ENCODE peak calls at places on chromosomes 5 and 9, in seven cellular contexts. O, R, I, X, B, H and V are unnamed samples.

GRCh38 chr5:54442271-54442670 is 13.2 kb upstream of the HSPB3 start:
- DNase-seq in O (no peak), I (no peak), B (no peak), R (no peak), H (no peak), X (no peak), V (no peak)

GRCh38 chr5:73182282-73182681 is 9.3 kb downstream of the TMEM174 start:
- DNase-seq in B (no peak), X (no peak), I (no peak), R (no peak), H (no peak), O (no peak), V (no peak)

GRCh38 chr5:160477266-160477970 is 55.8 kb downstream of the PTTG1 start:
- DNase-seq in X (no peak), H (no peak), B (no peak), O (no peak), R (no peak), I (no peak), V (no peak)

GRCh38 chr9:136711751-136712689 is at the start of gene DIPK1B:
- DNase-seq in I (no peak), X (no peak), H (no peak), B (no peak), O (no peak), R (no peak), V (peak; percentile 58)

GRCh38 chr9:69455311-69455710 is 130.3 kb downstream of the ENTREP1 start:
- DNase-seq in X (no peak), R (no peak), B (no peak), I (no peak), H (no peak), O (no peak), V (no peak)

GRCh38 chr9:101739311-101739710 is 864 bp upstream of the GRIN3A start:
- DNase-seq in R (no peak), O (no peak), H (no peak), B (no peak), X (no peak), I (no peak), V (no peak)

GRCh38 chr9:114231218-114232090 is 76.1 kb downstream of the COL27A1 start:
- DNase-seq in R (no peak), H (no peak), O (no peak), I (no peak), B (no peak), X (no peak), V (peak; percentile 30)

GRCh38 chr9:14027114-14027812 is 286.7 kb downstream of the NFIB start:
- DNase-seq in I (peak; percentile 8), R (no peak), X (peak; percentile 22), H (no peak), O (peak; percentile 79), B (no peak), V (no peak)

GRCh38 chr9:127426756-127427155 is 2.6 kb downstream of the ZNF79 start:
- DNase-seq in H (no peak), B (no peak), O (no peak), I (no peak), X (no peak), R (no peak), V (no peak)

GRCh38 chr5:67015577-67016290 is 180.9 kb downstream of the CD180 start:
- DNase-seq in X (no peak), O (no peak), I (peak; percentile 29), H (no peak), R (no peak), B (no peak), V (no peak)

GRCh38 chr9:93052791-93053540 is 5.5 kb upstream of the SUSD3 start:
- DNase-seq in X (no peak), B (no peak), R (no peak), O (no peak), I (no peak), H (no peak), V (no peak)

GRCh38 chr5:115456539-115456938 is 88.0 kb downstream of the FEM1C start:
- DNase-seq in B (no peak), X (no peak), I (no peak), H (no peak), O (no peak), R (no peak), V (no peak)

GRCh38 chr5:115457574-115457973 is 87.0 kb downstream of the FEM1C start:
- DNase-seq in O (no peak), H (no peak), X (peak; percentile 19), R (no peak), B (no peak), I (no peak), V (no peak)

GRCh38 chr5:115456056-115456455 is 88.5 kb downstream of the FEM1C start:
- DNase-seq in B (no peak), X (no peak), H (no peak), R (no peak), O (no peak), I (no peak), V (no peak)

GRCh38 chr5:115459844-115460243 is 84.7 kb downstream of the FEM1C start:
- DNase-seq in B (no peak), R (no peak), H (no peak), I (no peak), X (no peak), O (no peak), V (no peak)

GRCh38 chr5:115457985-115458384 is 86.6 kb downstream of the FEM1C start:
- DNase-seq in R (no peak), H (no peak), X (peak; percentile 71), B (no peak), O (no peak), I (no peak), V (no peak)
- TF ChIP-seq POLR2A in R (no peak), H (no peak), X (peak; percentile 19), B (no peak), O (no peak), I (no peak), V (no peak)

GRCh38 chr9:27715651-27716050 is 142.4 kb upstream of the C9orf72 start:
- DNase-seq in I (no peak), B (no peak), O (no peak), X (no peak), R (no peak), H (no peak), V (no peak)

GRCh38 chr9:27712826-27713225 is 139.5 kb upstream of the C9orf72 start:
- DNase-seq in R (no peak), B (no peak), I (no peak), H (no peak), O (no peak), X (no peak), V (no peak)

GRCh38 chr9:27711241-27711640 is 138.0 kb upstream of the C9orf72 start:
- DNase-seq in B (no peak), I (no peak), H (no peak), X (no peak), O (no peak), R (no peak), V (no peak)

GRCh38 chr9:27717991-27718390 is 144.7 kb upstream of the C9orf72 start:
- DNase-seq in R (no peak), B (no peak), H (no peak), X (no peak), O (no peak), I (no peak), V (no peak)

DNA sequence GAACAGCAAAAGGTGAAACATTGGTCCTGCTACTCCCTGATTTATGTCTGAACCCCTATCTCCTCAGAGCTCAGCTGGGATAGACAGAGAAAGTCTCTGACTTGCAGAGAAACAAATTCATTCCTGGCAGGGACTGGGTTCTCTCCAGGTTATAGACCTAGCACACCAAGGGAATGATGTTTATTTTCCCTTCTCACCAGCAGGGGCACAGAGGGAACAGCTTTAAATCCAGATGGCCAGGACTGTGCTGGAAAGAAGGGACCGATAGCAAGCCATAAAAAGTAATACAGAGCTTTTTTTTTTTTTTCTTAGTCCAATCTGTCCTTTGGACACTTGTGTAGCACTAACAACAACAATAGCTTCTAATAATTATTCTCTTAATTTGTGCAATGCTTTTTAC is 141.1 kb upstream of the C9orf72 start:
- DNase-seq in X (no peak), O (no peak), B (no peak), H (no peak), I (no peak), R (no peak), V (no peak)
- TF ChIP-seq CTCF in X (no peak), O (no peak), B (no peak), H (no peak), I (no peak), R (no peak), V (no peak)

DNA sequence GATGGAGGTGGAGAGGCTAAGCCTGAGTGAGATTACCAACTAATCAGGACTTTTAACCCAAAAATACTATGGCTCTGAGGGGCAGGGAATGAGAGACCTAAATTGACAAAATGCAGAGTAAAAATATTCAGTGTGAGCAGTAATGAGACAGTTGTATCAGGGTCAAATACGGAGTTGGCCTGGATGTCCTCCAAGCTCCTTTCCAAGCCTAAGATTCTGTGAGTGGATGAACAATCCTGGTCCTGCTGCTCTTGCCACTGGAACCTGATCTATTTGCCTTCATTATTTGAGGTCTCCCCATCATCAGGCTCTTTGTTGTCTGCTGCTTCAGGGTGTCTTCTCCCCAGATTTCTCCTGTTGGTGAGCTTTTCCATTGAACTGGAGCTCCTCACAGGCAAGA is 1.1 kb downstream of the PDCD1LG2 start:
- DNase-seq in X (no peak), O (no peak), B (no peak), I (no peak), R (no peak), H (no peak), V (no peak)
- H3K4me3 ChIP-seq in X (no peak overlapping the region), O (no peak overlapping the region), B (no peak overlapping the region), I (no peak overlapping the region), R (peak overlapping the region; percentile 49), H (no peak overlapping the region), V (no peak overlapping the region)

GRCh38 chr9:121073038-121073437 is 1.7 kb upstream of the CNTRL start:
- DNase-seq in H (no peak), B (no peak), R (no peak), O (no peak), X (no peak), I (peak; percentile 35), V (peak; percentile 65)

GRCh38 chr9:121075251-121076036 is 689 bp downstream of the CNTRL start:
- DNase-seq in O (no peak), R (no peak), X (no peak), B (no peak), I (no peak), H (no peak), V (peak; percentile 69)

GRCh38 chr9:121071356-121071755 is 3.4 kb upstream of the CNTRL start:
- DNase-seq in R (no peak), X (no peak), O (no peak), H (no peak), I (no peak), B (no peak), V (peak; percentile 33)

DNA sequence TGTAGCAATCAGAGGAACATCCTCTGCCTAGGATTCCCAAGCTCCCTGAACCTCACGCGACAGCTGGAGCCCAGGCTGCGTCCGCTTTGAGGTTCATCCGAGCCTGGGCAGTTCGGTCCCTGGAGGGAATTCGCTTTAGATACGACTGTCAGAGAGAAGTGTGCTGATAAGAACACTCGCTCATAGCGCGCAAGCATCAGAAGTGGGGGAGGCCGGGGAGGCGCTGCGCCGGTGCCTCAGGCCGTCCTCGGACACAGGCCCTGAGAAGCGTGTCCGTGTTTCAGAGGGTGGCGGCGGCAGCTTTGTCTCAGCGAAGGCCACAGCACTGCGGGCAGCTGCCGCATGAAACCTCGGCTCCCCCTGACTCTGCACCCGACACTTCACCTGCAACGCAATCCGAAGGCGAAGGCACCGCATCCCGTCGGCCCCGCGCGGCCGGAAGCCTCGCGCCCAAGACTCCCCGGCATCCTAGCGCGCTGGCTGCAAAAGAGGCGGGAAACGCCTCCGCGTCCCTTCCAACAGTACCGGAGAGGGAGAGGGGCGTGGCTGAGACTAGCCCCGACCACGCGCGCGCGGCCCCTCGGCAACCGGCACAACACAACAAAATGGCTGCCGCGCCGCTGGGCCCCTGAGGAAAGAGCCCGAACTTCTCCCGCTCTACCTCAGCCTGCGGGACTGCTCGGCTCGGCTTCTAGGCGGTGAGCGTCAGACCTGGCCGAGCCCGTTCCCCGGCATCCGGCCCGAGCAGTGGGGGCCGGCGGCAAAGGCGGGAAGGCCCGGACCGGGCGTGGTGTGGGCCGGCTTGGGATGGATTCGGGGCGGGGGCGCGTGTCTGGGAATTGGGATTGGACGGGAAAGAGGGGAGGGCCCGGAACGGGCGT is at the start of gene CNTRL:
- DNase-seq in R (peak; percentile 62), X (peak; percentile 88), B (peak; percentile 90), O (peak; percentile 87), I (peak; percentile 89), H (peak; percentile 91), V (peak; percentile 97)
- TF ChIP-seq POLR2A in R (peak; percentile 93), X (peak; percentile 64), B (peak; percentile 89), O (peak; percentile 47), I (peak; percentile 51), H (no peak), V (peak; percentile 69)